ENCODE peak calls at places on chromosomes 6 and 20, in five cellular contexts. One of them, this sample, is unnamed. For H3K9me3, the result is how much of the 10 kb centered on the place peaks cover.

GRCh38 chr6:133623065-133623464 is 265.8 kb upstream of the TCF21 start:
- DNase-seq in A549: no peak
- DNase-seq in tibial nerve: no peak
- DNase-seq in SJCRH30: no peak
- DNase-seq in endodermal cell: no peak
- DNase-seq in this sample: no peak

GRCh38 chr20:58229198-58229802 is 847 bp upstream of the ANKRD60 start:
- DNase-seq in SJCRH30: no peak
- DNase-seq in endodermal cell: peak
- DNase-seq in tibial nerve: no peak
- DNase-seq in A549: no peak
- DNase-seq in this sample: no peak

GRCh38 chr20:43458422-43458924 is 777 bp downstream of the SRSF6 start:
- DNase-seq in tibial nerve: no peak
- DNase-seq in SJCRH30: no peak
- DNase-seq in A549: no peak
- DNase-seq in endodermal cell: peak
- DNase-seq in this sample: no peak

GRCh38 chr20:1664911-1665310 is 7.3 kb upstream of the SIRPG start:
- DNase-seq in A549: no peak
- DNase-seq in SJCRH30: no peak
- DNase-seq in endodermal cell: no peak
- DNase-seq in tibial nerve: no peak
- DNase-seq in this sample: peak

GRCh38 chr20:50001784-50002311 is 19.1 kb downstream of the SNAI1 start:
- DNase-seq in endodermal cell: no peak
- DNase-seq in A549: no peak
- DNase-seq in tibial nerve: no peak
- DNase-seq in SJCRH30: no peak
- DNase-seq in this sample: no peak

GRCh38 chr6:52579006-52579660 is 2.3 kb upstream of the TRAM2 start:
- DNase-seq in A549: no peak
- DNase-seq in SJCRH30: no peak
- DNase-seq in endodermal cell: no peak
- DNase-seq in tibial nerve: no peak
- DNase-seq in this sample: no peak

GRCh38 chr6:156698239-156699016 is 78.8 kb upstream of the ARID1B start:
- DNase-seq in endodermal cell: no peak
- DNase-seq in tibial nerve: no peak
- DNase-seq in A549: no peak
- DNase-seq in SJCRH30: no peak
- DNase-seq in this sample: no peak

GRCh38 chr6:155117266-155117665 is 122.2 kb downstream of the TIAM2 start:
- DNase-seq in A549: no peak
- DNase-seq in tibial nerve: no peak
- DNase-seq in endodermal cell: peak
- DNase-seq in SJCRH30: peak
- DNase-seq in this sample: no peak

GRCh38 chr20:15077733-15078132 is 740.3 kb upstream of the FLRT3 start:
- DNase-seq in SJCRH30: no peak
- DNase-seq in tibial nerve: no peak
- DNase-seq in endodermal cell: peak
- DNase-seq in A549: no peak
- DNase-seq in this sample: no peak

GRCh38 chr6:35733633-35734032 is 3.2 kb upstream of the ARMC12 start:
- DNase-seq in tibial nerve: no peak
- DNase-seq in A549: no peak
- DNase-seq in SJCRH30: no peak
- DNase-seq in endodermal cell: no peak
- DNase-seq in this sample: no peak

GRCh38 chr6:32171234-32171633 is 4.7 kb downstream of the AGPAT1 start:
- DNase-seq in SJCRH30: no peak
- DNase-seq in tibial nerve: no peak
- DNase-seq in A549: no peak
- DNase-seq in endodermal cell: no peak
- DNase-seq in this sample: no peak

GRCh38 chr6:46288863-46289262 is 118.1 kb upstream of the ENPP5 start:
- DNase-seq in A549: no peak
- DNase-seq in SJCRH30: no peak
- DNase-seq in endodermal cell: no peak
- DNase-seq in tibial nerve: no peak
- DNase-seq in this sample: no peak

GRCh38 chr6:53546256-53546655 is 1.4 kb upstream of the GCLC start:
- DNase-seq in A549: no peak
- DNase-seq in tibial nerve: no peak
- DNase-seq in SJCRH30: no peak
- DNase-seq in endodermal cell: no peak
- DNase-seq in this sample: no peak

GRCh38 chr6:112443666-112444065 is 96.5 kb downstream of the RFPL4B start:
- DNase-seq in endodermal cell: no peak
- DNase-seq in SJCRH30: no peak
- DNase-seq in tibial nerve: peak
- DNase-seq in A549: no peak
- DNase-seq in this sample: no peak

GRCh38 chr20:16104783-16105182 is 468.5 kb downstream of the KIF16B start:
- DNase-seq in A549: no peak
- DNase-seq in endodermal cell: no peak
- DNase-seq in tibial nerve: no peak
- DNase-seq in SJCRH30: no peak
- DNase-seq in this sample: no peak

GRCh38 chr20:30484749-30485070 is 772.8 kb upstream of the DEFB115 start:
- DNase-seq in SJCRH30: no peak
- DNase-seq in tibial nerve: no peak
- DNase-seq in A549: no peak
- DNase-seq in endodermal cell: no peak
- DNase-seq in this sample: no peak

GRCh38 chr20:30487947-30488926 is 769.2 kb upstream of the DEFB115 start:
- DNase-seq in tibial nerve: no peak
- DNase-seq in SJCRH30: no peak
- DNase-seq in endodermal cell: no peak
- DNase-seq in A549: no peak
- DNase-seq in this sample: no peak

GRCh38 chr20:30486103-30486478 is 771.4 kb upstream of the DEFB115 start:
- DNase-seq in tibial nerve: no peak
- DNase-seq in endodermal cell: no peak
- DNase-seq in A549: no peak
- DNase-seq in SJCRH30: no peak
- DNase-seq in this sample: no peak

GRCh38 chr20:30485331-30486102 is 771.9 kb upstream of the DEFB115 start:
- DNase-seq in A549: no peak
- DNase-seq in endodermal cell: peak
- DNase-seq in SJCRH30: no peak
- DNase-seq in tibial nerve: no peak
- DNase-seq in this sample: no peak

DNA sequence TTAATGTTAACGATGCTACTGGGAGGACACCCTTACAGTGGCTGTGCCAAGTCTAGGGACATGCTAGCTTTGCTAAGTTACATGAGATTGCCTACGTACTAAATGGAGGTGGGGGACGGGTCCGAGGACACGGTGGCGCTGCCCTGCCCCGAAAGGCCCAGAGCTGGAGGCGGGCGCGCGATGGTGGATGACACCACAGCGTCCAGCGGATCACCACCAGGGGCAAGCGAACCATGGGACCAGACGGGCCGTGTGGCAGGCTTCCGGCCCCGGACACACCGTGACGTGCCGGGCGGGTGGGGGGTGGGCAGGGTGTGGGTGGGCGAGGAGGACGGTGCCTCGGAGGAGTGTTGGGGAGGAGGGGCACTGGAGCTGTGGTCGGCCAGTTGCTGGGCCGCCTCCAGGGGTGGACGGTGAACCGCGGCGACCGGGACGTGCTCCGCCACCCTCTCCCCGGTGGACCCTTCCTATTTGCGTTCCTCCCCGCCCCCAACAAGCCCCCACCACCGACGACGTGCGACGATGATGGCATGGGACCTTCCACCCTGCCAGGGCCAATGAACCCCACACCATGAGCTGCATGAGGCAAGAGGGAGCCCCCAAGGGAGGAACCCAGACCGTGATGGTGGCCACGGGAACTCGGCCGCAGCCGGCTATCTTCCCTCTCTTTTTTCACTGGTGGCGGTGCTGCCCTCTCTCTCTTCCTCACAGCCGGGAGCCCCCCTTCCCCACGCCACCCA is 773.3 kb upstream of the DEFB115 start:
- DNase-seq in tibial nerve: no peak
- DNase-seq in A549: no peak
- DNase-seq in endodermal cell: peak
- DNase-seq in SJCRH30: no peak
- DNase-seq in this sample: no peak
- H3K9me3 ChIP-seq in tibial nerve: under half
- H3K9me3 ChIP-seq in A549: under half
- H3K9me3 ChIP-seq in endodermal cell: under half
- H3K9me3 ChIP-seq in SJCRH30: under half
- H3K9me3 ChIP-seq in this sample: under half

DNA sequence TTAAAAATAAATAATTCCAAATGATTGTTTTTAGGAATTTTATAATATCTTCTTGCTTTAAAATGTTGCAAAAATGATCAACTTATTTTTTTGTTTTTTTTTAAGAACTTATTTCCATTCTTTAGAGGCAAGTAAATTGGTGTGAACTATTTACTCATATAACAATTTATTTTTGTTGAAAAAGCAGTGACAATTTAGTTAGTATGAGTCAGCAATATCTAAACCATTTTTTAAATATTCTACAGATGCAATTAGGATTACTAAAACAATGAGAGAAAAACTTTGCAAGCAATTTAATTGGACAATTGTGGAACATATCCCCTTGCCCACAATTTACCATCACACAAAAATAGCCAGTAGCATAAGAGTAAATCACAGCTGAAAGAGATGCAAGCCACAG is 319.5 kb downstream of the MEI4 start:
- DNase-seq in A549: no peak
- DNase-seq in tibial nerve: no peak
- DNase-seq in endodermal cell: no peak
- DNase-seq in SJCRH30: no peak
- DNase-seq in this sample: no peak
- H3K9me3 ChIP-seq in A549: under half
- H3K9me3 ChIP-seq in tibial nerve: under half
- H3K9me3 ChIP-seq in endodermal cell: under half
- H3K9me3 ChIP-seq in SJCRH30: under half
- H3K9me3 ChIP-seq in this sample: under half

GRCh38 chr6:21811484-21811883 is 217.9 kb downstream of the SOX4 start:
- DNase-seq in A549: no peak
- DNase-seq in tibial nerve: no peak
- DNase-seq in SJCRH30: no peak
- DNase-seq in endodermal cell: no peak
- DNase-seq in this sample: no peak

GRCh38 chr6:21820442-21820841 is 226.9 kb downstream of the SOX4 start:
- DNase-seq in endodermal cell: no peak
- DNase-seq in tibial nerve: no peak
- DNase-seq in A549: no peak
- DNase-seq in SJCRH30: no peak
- DNase-seq in this sample: no peak

GRCh38 chr6:21816231-21816630 is 222.7 kb downstream of the SOX4 start:
- DNase-seq in tibial nerve: no peak
- DNase-seq in A549: no peak
- DNase-seq in SJCRH30: no peak
- DNase-seq in endodermal cell: no peak
- DNase-seq in this sample: no peak
- H3K9me3 ChIP-seq in tibial nerve: under half
- H3K9me3 ChIP-seq in A549: under half
- H3K9me3 ChIP-seq in SJCRH30: under half
- H3K9me3 ChIP-seq in endodermal cell: under half
- H3K9me3 ChIP-seq in this sample: under half

GRCh38 chr6:122501475-122501874 is 29.9 kb upstream of the SERINC1 start:
- DNase-seq in A549: no peak
- DNase-seq in endodermal cell: no peak
- DNase-seq in SJCRH30: no peak
- DNase-seq in tibial nerve: no peak
- DNase-seq in this sample: no peak
- H3K9me3 ChIP-seq in A549: under half
- H3K9me3 ChIP-seq in endodermal cell: half or more
- H3K9me3 ChIP-seq in SJCRH30: under half
- H3K9me3 ChIP-seq in tibial nerve: under half
- H3K9me3 ChIP-seq in this sample: under half

GRCh38 chr20:56244259-56244658 is 4.3 kb upstream of the MC3R start:
- DNase-seq in A549: no peak
- DNase-seq in SJCRH30: no peak
- DNase-seq in endodermal cell: no peak
- DNase-seq in tibial nerve: no peak
- DNase-seq in this sample: no peak
- H3K9me3 ChIP-seq in A549: under half
- H3K9me3 ChIP-seq in SJCRH30: under half
- H3K9me3 ChIP-seq in endodermal cell: under half
- H3K9me3 ChIP-seq in tibial nerve: under half
- H3K9me3 ChIP-seq in this sample: under half

GRCh38 chr6:140768133-140768532 is 1364.6 kb upstream of the GJE1 start:
- DNase-seq in SJCRH30: no peak
- DNase-seq in endodermal cell: no peak
- DNase-seq in tibial nerve: no peak
- DNase-seq in A549: no peak
- DNase-seq in this sample: no peak

GRCh38 chr6:140766999-140767398 is 1365.7 kb upstream of the GJE1 start:
- DNase-seq in endodermal cell: no peak
- DNase-seq in tibial nerve: no peak
- DNase-seq in A549: no peak
- DNase-seq in SJCRH30: no peak
- DNase-seq in this sample: no peak
- H3K9me3 ChIP-seq in endodermal cell: under half
- H3K9me3 ChIP-seq in tibial nerve: under half
- H3K9me3 ChIP-seq in A549: under half
- H3K9me3 ChIP-seq in SJCRH30: under half
- H3K9me3 ChIP-seq in this sample: under half

GRCh38 chr6:158334534-158334933 is 22.3 kb downstream of the TULP4 start:
- DNase-seq in A549: no peak
- DNase-seq in SJCRH30: no peak
- DNase-seq in endodermal cell: no peak
- DNase-seq in tibial nerve: no peak
- DNase-seq in this sample: no peak
- H3K9me3 ChIP-seq in A549: under half
- H3K9me3 ChIP-seq in SJCRH30: under half
- H3K9me3 ChIP-seq in endodermal cell: under half
- H3K9me3 ChIP-seq in tibial nerve: under half
- H3K9me3 ChIP-seq in this sample: under half

DNA sequence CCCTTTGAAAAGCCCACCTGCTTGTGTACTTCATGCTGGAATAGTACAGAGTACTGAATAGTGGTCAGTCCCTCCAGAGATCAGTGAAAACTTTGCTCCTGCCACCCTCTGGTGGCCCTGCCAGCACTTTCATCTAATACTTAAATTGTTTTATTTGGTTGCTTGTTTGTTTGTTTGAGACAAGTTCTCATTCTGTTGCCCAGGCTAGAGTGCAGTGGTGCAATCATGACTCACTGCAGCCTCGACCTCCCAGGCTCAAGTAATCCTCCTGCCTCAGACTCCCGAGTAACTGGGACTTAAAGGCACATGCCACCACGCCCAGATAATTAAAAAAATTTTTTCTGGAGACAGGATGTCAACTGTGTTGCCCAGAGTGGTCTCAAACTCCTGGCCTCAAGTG is 9.1 kb downstream of the FAM83D start:
- DNase-seq in A549: peak
- DNase-seq in endodermal cell: no peak
- DNase-seq in tibial nerve: no peak
- DNase-seq in SJCRH30: no peak
- DNase-seq in this sample: no peak
- H3K9me3 ChIP-seq in A549: under half
- H3K9me3 ChIP-seq in endodermal cell: under half
- H3K9me3 ChIP-seq in tibial nerve: under half
- H3K9me3 ChIP-seq in SJCRH30: under half
- H3K9me3 ChIP-seq in this sample: under half